ENCODE peak calls at places on chromosome 14, in six cellular contexts. One of them, this sample, is unnamed.

GRCh38 chr14:68651652-68652432 is 141.0 kb downstream of the ZFP36L1 start:
- DNase-seq in smooth muscle cell of the brain vasculature: no peak
- DNase-seq in left colon: no peak
- DNase-seq in fibroblast of the aortic adventitia: no peak
- DNase-seq in activated gamma-delta T cell treated with anti-CD3 and anti-CD28 coated beads, Interleukin-2, amount 50 U/mL, for 16 hours: no peak
- DNase-seq in NCI-H774: no peak
- DNase-seq in this sample: no peak

GRCh38 chr14:93787465-93788306 is 599 bp downstream of the PRIMA1 start:
- DNase-seq in activated gamma-delta T cell treated with anti-CD3 and anti-CD28 coated beads, Interleukin-2, amount 50 U/mL, for 16 hours: no peak
- DNase-seq in smooth muscle cell of the brain vasculature: no peak
- DNase-seq in left colon: no peak
- DNase-seq in NCI-H774: no peak
- DNase-seq in fibroblast of the aortic adventitia: no peak
- DNase-seq in this sample: no peak

GRCh38 chr14:63308723-63309317 is 9.9 kb downstream of the GPHB5 start:
- DNase-seq in left colon: no peak
- DNase-seq in fibroblast of the aortic adventitia: peak
- DNase-seq in activated gamma-delta T cell treated with anti-CD3 and anti-CD28 coated beads, Interleukin-2, amount 50 U/mL, for 16 hours: no peak
- DNase-seq in NCI-H774: no peak
- DNase-seq in smooth muscle cell of the brain vasculature: no peak
- DNase-seq in this sample: no peak

GRCh38 chr14:56874375-56874774 is 64.1 kb upstream of the OTX2 start:
- DNase-seq in fibroblast of the aortic adventitia: no peak
- DNase-seq in NCI-H774: peak
- DNase-seq in smooth muscle cell of the brain vasculature: no peak
- DNase-seq in activated gamma-delta T cell treated with anti-CD3 and anti-CD28 coated beads, Interleukin-2, amount 50 U/mL, for 16 hours: no peak
- DNase-seq in left colon: no peak
- DNase-seq in this sample: peak

GRCh38 chr14:64253672-64254071 is 40.5 kb downstream of the ESR2 start:
- DNase-seq in left colon: no peak
- DNase-seq in smooth muscle cell of the brain vasculature: no peak
- DNase-seq in fibroblast of the aortic adventitia: peak
- DNase-seq in NCI-H774: no peak
- DNase-seq in activated gamma-delta T cell treated with anti-CD3 and anti-CD28 coated beads, Interleukin-2, amount 50 U/mL, for 16 hours: no peak
- DNase-seq in this sample: no peak

GRCh38 chr14:50530358-50530757 is 2.0 kb downstream of the MAP4K5 start:
- DNase-seq in activated gamma-delta T cell treated with anti-CD3 and anti-CD28 coated beads, Interleukin-2, amount 50 U/mL, for 16 hours: no peak
- DNase-seq in fibroblast of the aortic adventitia: peak
- DNase-seq in smooth muscle cell of the brain vasculature: no peak
- DNase-seq in NCI-H774: no peak
- DNase-seq in left colon: no peak
- DNase-seq in this sample: no peak

GRCh38 chr14:104138891-104139459 is 588 bp downstream of the KIF26A start:
- DNase-seq in NCI-H774: no peak
- DNase-seq in fibroblast of the aortic adventitia: no peak
- DNase-seq in activated gamma-delta T cell treated with anti-CD3 and anti-CD28 coated beads, Interleukin-2, amount 50 U/mL, for 16 hours: no peak
- DNase-seq in smooth muscle cell of the brain vasculature: no peak
- DNase-seq in left colon: no peak
- DNase-seq in this sample: no peak

GRCh38 chr14:95362180-95362494 is 42.4 kb upstream of the CLMN start:
- DNase-seq in fibroblast of the aortic adventitia: no peak
- DNase-seq in activated gamma-delta T cell treated with anti-CD3 and anti-CD28 coated beads, Interleukin-2, amount 50 U/mL, for 16 hours: no peak
- DNase-seq in left colon: no peak
- DNase-seq in smooth muscle cell of the brain vasculature: no peak
- DNase-seq in NCI-H774: no peak
- DNase-seq in this sample: no peak

GRCh38 chr14:68926236-68926635 is 52.9 kb downstream of the ACTN1 start:
- DNase-seq in NCI-H774: no peak
- DNase-seq in smooth muscle cell of the brain vasculature: no peak
- DNase-seq in activated gamma-delta T cell treated with anti-CD3 and anti-CD28 coated beads, Interleukin-2, amount 50 U/mL, for 16 hours: no peak
- DNase-seq in left colon: no peak
- DNase-seq in fibroblast of the aortic adventitia: no peak
- DNase-seq in this sample: no peak

GRCh38 chr14:65958664-65959562 is 527.3 kb upstream of the CCDC196 start:
- DNase-seq in activated gamma-delta T cell treated with anti-CD3 and anti-CD28 coated beads, Interleukin-2, amount 50 U/mL, for 16 hours: no peak
- DNase-seq in fibroblast of the aortic adventitia: peak
- DNase-seq in NCI-H774: no peak
- DNase-seq in left colon: peak
- DNase-seq in smooth muscle cell of the brain vasculature: no peak
- DNase-seq in this sample: no peak

GRCh38 chr14:34111933-34112332 is 161.1 kb upstream of the EGLN3 start:
- DNase-seq in NCI-H774: no peak
- DNase-seq in left colon: no peak
- DNase-seq in activated gamma-delta T cell treated with anti-CD3 and anti-CD28 coated beads, Interleukin-2, amount 50 U/mL, for 16 hours: no peak
- DNase-seq in fibroblast of the aortic adventitia: no peak
- DNase-seq in smooth muscle cell of the brain vasculature: no peak
- DNase-seq in this sample: no peak

GRCh38 chr14:67602995-67603545 is 3.0 kb upstream of the PIGH start:
- DNase-seq in left colon: no peak
- DNase-seq in activated gamma-delta T cell treated with anti-CD3 and anti-CD28 coated beads, Interleukin-2, amount 50 U/mL, for 16 hours: no peak
- DNase-seq in NCI-H774: no peak
- DNase-seq in smooth muscle cell of the brain vasculature: no peak
- DNase-seq in fibroblast of the aortic adventitia: no peak
- DNase-seq in this sample: no peak

GRCh38 chr14:97707603-97708002 is 910.4 kb downstream of the VRK1 start:
- DNase-seq in fibroblast of the aortic adventitia: no peak
- DNase-seq in activated gamma-delta T cell treated with anti-CD3 and anti-CD28 coated beads, Interleukin-2, amount 50 U/mL, for 16 hours: no peak
- DNase-seq in left colon: no peak
- DNase-seq in smooth muscle cell of the brain vasculature: no peak
- DNase-seq in NCI-H774: no peak
- DNase-seq in this sample: no peak

GRCh38 chr14:93958567-93959238 is 17.7 kb downstream of the ASB2 start:
- DNase-seq in smooth muscle cell of the brain vasculature: no peak
- DNase-seq in fibroblast of the aortic adventitia: no peak
- DNase-seq in left colon: no peak
- DNase-seq in activated gamma-delta T cell treated with anti-CD3 and anti-CD28 coated beads, Interleukin-2, amount 50 U/mL, for 16 hours: no peak
- DNase-seq in NCI-H774: no peak
- DNase-seq in this sample: no peak

GRCh38 chr14:73785834-73786631 is 65.6 kb upstream of the PTGR2 start:
- DNase-seq in left colon: peak
- DNase-seq in fibroblast of the aortic adventitia: peak
- DNase-seq in smooth muscle cell of the brain vasculature: no peak
- DNase-seq in NCI-H774: no peak
- DNase-seq in activated gamma-delta T cell treated with anti-CD3 and anti-CD28 coated beads, Interleukin-2, amount 50 U/mL, for 16 hours: peak
- DNase-seq in this sample: no peak

GRCh38 chr14:21121106-21121505 is 20.2 kb downstream of the TMEM253 start:
- DNase-seq in fibroblast of the aortic adventitia: no peak
- DNase-seq in activated gamma-delta T cell treated with anti-CD3 and anti-CD28 coated beads, Interleukin-2, amount 50 U/mL, for 16 hours: no peak
- DNase-seq in smooth muscle cell of the brain vasculature: no peak
- DNase-seq in left colon: no peak
- DNase-seq in NCI-H774: no peak
- DNase-seq in this sample: no peak